ENCODE peak calls at places on chromosome 4, in five cellular contexts. One of them, this sample, is unnamed.

GRCh38 chr4:18582841-18583240 is 561.3 kb upstream of the LCORL start:
- DNase-seq in HCT116: no peak
- DNase-seq in K562: no peak
- DNase-seq in SK-N-SH: no peak
- DNase-seq in HepG2: no peak
- DNase-seq in this sample: no peak

GRCh38 chr4:156609421-156609820 is 362.2 kb downstream of the PDGFC start:
- DNase-seq in HCT116: no peak
- DNase-seq in K562: no peak
- DNase-seq in SK-N-SH: no peak
- DNase-seq in HepG2: no peak
- DNase-seq in this sample: no peak

GRCh38 chr4:92677805-92678204 is 374.0 kb downstream of the GRID2 start:
- DNase-seq in HCT116: no peak
- DNase-seq in K562: no peak
- DNase-seq in SK-N-SH: no peak
- DNase-seq in HepG2: no peak
- DNase-seq in this sample: no peak

GRCh38 chr4:172865531-172866127 is 303.0 kb upstream of the GALNT7 start:
- DNase-seq in HCT116: no peak
- DNase-seq in K562: no peak
- DNase-seq in SK-N-SH: no peak
- DNase-seq in HepG2: no peak
- DNase-seq in this sample: no peak

GRCh38 chr4:84502333-84502954 is 3.4 kb upstream of the NKX6-1 start:
- DNase-seq in HCT116: no peak
- DNase-seq in K562: no peak
- DNase-seq in SK-N-SH: no peak
- DNase-seq in HepG2: no peak
- DNase-seq in this sample: no peak

GRCh38 chr4:174422893-174423256 is 99.4 kb downstream of the HPGD start:
- DNase-seq in HCT116: no peak
- DNase-seq in K562: no peak
- DNase-seq in SK-N-SH: no peak
- DNase-seq in HepG2: no peak
- DNase-seq in this sample: no peak

GRCh38 chr4:118967393-118967792 is 78.7 kb downstream of the SYNPO2 start:
- DNase-seq in HCT116: no peak
- DNase-seq in K562: no peak
- DNase-seq in SK-N-SH: no peak
- DNase-seq in HepG2: no peak
- DNase-seq in this sample: no peak

GRCh38 chr4:8085491-8086479 is 72.8 kb downstream of the ABLIM2 start:
- DNase-seq in HCT116: no peak
- DNase-seq in K562: no peak
- DNase-seq in SK-N-SH: no peak
- DNase-seq in HepG2: peak
- DNase-seq in this sample: no peak

GRCh38 chr4:128600410-128600809 is 209.1 kb upstream of the JADE1 start:
- DNase-seq in HCT116: no peak
- DNase-seq in K562: no peak
- DNase-seq in SK-N-SH: no peak
- DNase-seq in HepG2: peak
- DNase-seq in this sample: no peak

GRCh38 chr4:163548481-163549243 is 54.2 kb downstream of the TMA16 start:
- DNase-seq in HCT116: no peak
- DNase-seq in K562: peak
- DNase-seq in SK-N-SH: peak
- DNase-seq in HepG2: peak
- DNase-seq in this sample: no peak

GRCh38 chr4:188976644-188977115 is 837.4 kb downstream of the TRIML1 start:
- DNase-seq in HCT116: no peak
- DNase-seq in K562: no peak
- DNase-seq in SK-N-SH: no peak
- DNase-seq in HepG2: no peak
- DNase-seq in this sample: no peak

GRCh38 chr4:123110685-123111084 is 188.3 kb upstream of the NUDT6 start:
- DNase-seq in HCT116: no peak
- DNase-seq in K562: no peak
- DNase-seq in SK-N-SH: no peak
- DNase-seq in HepG2: no peak
- DNase-seq in this sample: no peak

GRCh38 chr4:2796261-2797187 is 3.6 kb downstream of the SH3BP2 start:
- DNase-seq in HCT116: no peak
- DNase-seq in K562: no peak
- DNase-seq in SK-N-SH: peak
- DNase-seq in HepG2: no peak
- DNase-seq in this sample: no peak

GRCh38 chr4:189185810-189186432 is 754.8 kb upstream of the FRG1 start:
- DNase-seq in HCT116: no peak
- DNase-seq in K562: no peak
- DNase-seq in SK-N-SH: no peak
- DNase-seq in HepG2: no peak
- DNase-seq in this sample: no peak

GRCh38 chr4:37473807-37474206 is 212.4 kb downstream of the RELL1 start:
- DNase-seq in HCT116: no peak
- DNase-seq in K562: no peak
- DNase-seq in SK-N-SH: no peak
- DNase-seq in HepG2: no peak
- DNase-seq in this sample: no peak

GRCh38 chr4:186074189-186074588 is 5.2 kb downstream of the TLR3 start:
- DNase-seq in HCT116: no peak
- DNase-seq in K562: no peak
- DNase-seq in SK-N-SH: no peak
- DNase-seq in HepG2: no peak
- DNase-seq in this sample: no peak

GRCh38 chr4:94623507-94623906 is 134.2 kb upstream of the BMPR1B start:
- DNase-seq in HCT116: no peak
- DNase-seq in K562: no peak
- DNase-seq in SK-N-SH: no peak
- DNase-seq in HepG2: no peak
- DNase-seq in this sample: no peak

GRCh38 chr4:67897686-67898085 is 13.9 kb upstream of the TMPRSS11D start:
- DNase-seq in HCT116: no peak
- DNase-seq in K562: no peak
- DNase-seq in SK-N-SH: no peak
- DNase-seq in HepG2: no peak
- DNase-seq in this sample: no peak

GRCh38 chr4:128159967-128160366 is 98.9 kb downstream of the LARP1B start:
- DNase-seq in HCT116: no peak
- DNase-seq in K562: no peak
- DNase-seq in SK-N-SH: no peak
- DNase-seq in HepG2: no peak
- DNase-seq in this sample: no peak

GRCh38 chr4:17189322-17189721 is 290.9 kb upstream of the LDB2 start:
- DNase-seq in HCT116: no peak
- DNase-seq in K562: no peak
- DNase-seq in SK-N-SH: no peak
- DNase-seq in HepG2: no peak
- DNase-seq in this sample: no peak
- TF ChIP-seq ZBTB33 in HCT116: no peak
- TF ChIP-seq ZBTB33 in K562: no peak
- TF ChIP-seq ZBTB33 in SK-N-SH: no peak
- TF ChIP-seq ZBTB33 in HepG2: no peak
- TF ChIP-seq ZBTB33 in this sample: no peak

DNA sequence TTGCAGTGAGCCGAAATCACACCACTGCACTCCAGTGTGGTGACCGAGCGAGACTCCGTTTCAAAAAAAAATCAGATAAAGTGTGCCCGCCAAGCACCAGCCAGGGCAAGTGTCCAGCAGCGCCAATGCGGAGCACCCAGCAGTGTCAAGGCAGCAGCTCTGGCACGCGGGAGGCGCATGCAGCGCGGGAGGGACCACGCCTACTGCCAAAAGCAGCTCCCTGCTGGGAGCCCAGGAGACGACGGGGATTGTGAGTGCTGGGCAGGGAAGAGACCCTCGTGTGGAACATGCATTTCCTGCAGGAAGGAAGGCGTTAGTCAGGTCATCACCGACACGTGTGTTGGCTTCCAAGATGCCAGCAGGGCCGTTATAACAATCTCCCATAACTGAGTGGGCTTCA is 10.4 kb downstream of the FAM53A start:
- DNase-seq in HCT116: no peak
- DNase-seq in K562: no peak
- DNase-seq in SK-N-SH: no peak
- DNase-seq in HepG2: no peak
- DNase-seq in this sample: no peak
- TF ChIP-seq ZBTB33 in HCT116: no peak
- TF ChIP-seq ZBTB33 in K562: no peak
- TF ChIP-seq ZBTB33 in SK-N-SH: no peak
- TF ChIP-seq ZBTB33 in HepG2: no peak
- TF ChIP-seq ZBTB33 in this sample: no peak

DNA sequence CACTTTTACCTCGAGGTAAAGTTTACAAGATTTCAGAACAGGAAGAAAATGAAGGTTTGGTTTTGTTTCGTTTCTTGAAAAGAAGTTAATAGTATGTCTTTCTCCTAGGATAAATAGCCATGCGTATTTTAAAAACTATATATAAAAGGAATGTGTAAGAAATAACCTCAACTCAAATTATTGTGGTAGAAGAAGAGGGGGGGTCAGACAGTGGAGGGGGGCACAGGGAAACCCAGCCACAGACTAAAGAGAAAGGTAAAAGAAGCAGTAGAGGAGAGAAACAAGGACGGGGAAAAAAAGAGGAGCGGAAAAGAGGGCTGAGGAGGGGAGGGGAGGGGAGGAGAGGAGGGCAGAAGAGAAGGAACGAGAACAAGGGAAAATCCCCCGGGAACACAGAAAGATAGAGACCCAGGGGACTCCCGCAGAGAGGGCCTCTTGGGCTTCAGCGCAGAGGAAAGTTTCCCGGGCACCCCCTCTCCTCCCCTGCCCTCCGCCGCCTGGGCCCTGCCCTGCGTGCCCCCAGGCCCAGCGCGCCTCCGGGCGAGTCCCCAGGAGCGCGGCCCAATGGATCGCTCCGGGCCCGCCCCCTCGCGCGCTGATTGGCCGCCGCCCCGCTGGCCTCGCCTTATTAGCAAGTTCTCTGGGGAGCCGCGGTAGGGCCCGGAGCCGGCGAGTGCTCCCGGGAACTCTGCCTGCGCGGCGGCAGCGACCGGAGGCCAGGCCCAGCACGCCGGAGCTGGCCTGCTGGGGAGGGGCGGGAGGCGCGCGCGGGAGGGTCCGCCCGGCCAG is at the start of gene MSX1:
- DNase-seq in HCT116: peak
- DNase-seq in K562: peak
- DNase-seq in SK-N-SH: peak
- DNase-seq in HepG2: peak
- DNase-seq in this sample: no peak
- TF ChIP-seq ZBTB33 in HCT116: no peak
- TF ChIP-seq ZBTB33 in K562: no peak
- TF ChIP-seq ZBTB33 in SK-N-SH: no peak
- TF ChIP-seq ZBTB33 in HepG2: no peak
- TF ChIP-seq ZBTB33 in this sample: no peak

DNA sequence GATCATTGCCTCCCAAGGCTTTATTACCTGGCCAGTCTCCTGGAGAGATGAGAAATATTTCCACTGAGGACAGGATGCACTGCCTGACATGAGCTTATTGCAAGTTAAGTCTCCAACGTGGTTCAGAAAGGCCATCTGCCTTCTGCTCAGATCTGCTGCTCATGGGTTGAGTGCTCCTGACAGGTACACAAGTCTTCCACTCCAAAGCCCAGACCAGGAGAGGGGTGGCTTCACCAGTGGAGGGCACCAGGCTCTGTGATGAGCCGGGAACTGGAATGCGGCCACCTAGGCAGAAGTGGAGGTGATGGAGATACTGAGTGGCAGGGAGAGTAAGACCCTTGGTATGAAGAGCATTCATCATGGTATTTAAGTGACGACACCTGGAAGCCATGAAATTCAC is 79.5 kb upstream of the IRF2 start:
- DNase-seq in HCT116: no peak
- DNase-seq in K562: no peak
- DNase-seq in SK-N-SH: no peak
- DNase-seq in HepG2: peak
- DNase-seq in this sample: no peak
- TF ChIP-seq ZBTB33 in HCT116: no peak
- TF ChIP-seq ZBTB33 in K562: no peak
- TF ChIP-seq ZBTB33 in SK-N-SH: no peak
- TF ChIP-seq ZBTB33 in HepG2: no peak
- TF ChIP-seq ZBTB33 in this sample: no peak

GRCh38 chr4:98851806-98852205 is 77.1 kb downstream of the EIF4E start:
- DNase-seq in HCT116: no peak
- DNase-seq in K562: no peak
- DNase-seq in SK-N-SH: no peak
- DNase-seq in HepG2: no peak
- DNase-seq in this sample: no peak
- TF ChIP-seq ZBTB33 in HCT116: no peak
- TF ChIP-seq ZBTB33 in K562: no peak
- TF ChIP-seq ZBTB33 in SK-N-SH: no peak
- TF ChIP-seq ZBTB33 in HepG2: no peak
- TF ChIP-seq ZBTB33 in this sample: no peak

GRCh38 chr4:103994059-103994458 is 274.3 kb upstream of the TACR3 start:
- DNase-seq in HCT116: peak
- DNase-seq in K562: no peak
- DNase-seq in SK-N-SH: no peak
- DNase-seq in HepG2: peak
- DNase-seq in this sample: no peak

GRCh38 chr4:103996637-103997036 is 276.9 kb upstream of the TACR3 start:
- DNase-seq in HCT116: peak
- DNase-seq in K562: no peak
- DNase-seq in SK-N-SH: no peak
- DNase-seq in HepG2: peak
- DNase-seq in this sample: no peak

GRCh38 chr4:103998752-103999151 is 279.0 kb upstream of the TACR3 start:
- DNase-seq in HCT116: no peak
- DNase-seq in K562: no peak
- DNase-seq in SK-N-SH: no peak
- DNase-seq in HepG2: no peak
- DNase-seq in this sample: no peak

GRCh38 chr4:103996059-103996458 is 276.3 kb upstream of the TACR3 start:
- DNase-seq in HCT116: peak
- DNase-seq in K562: no peak
- DNase-seq in SK-N-SH: no peak
- DNase-seq in HepG2: no peak
- DNase-seq in this sample: no peak
- TF ChIP-seq ZBTB33 in HCT116: no peak
- TF ChIP-seq ZBTB33 in K562: no peak
- TF ChIP-seq ZBTB33 in SK-N-SH: no peak
- TF ChIP-seq ZBTB33 in HepG2: no peak
- TF ChIP-seq ZBTB33 in this sample: no peak

DNA sequence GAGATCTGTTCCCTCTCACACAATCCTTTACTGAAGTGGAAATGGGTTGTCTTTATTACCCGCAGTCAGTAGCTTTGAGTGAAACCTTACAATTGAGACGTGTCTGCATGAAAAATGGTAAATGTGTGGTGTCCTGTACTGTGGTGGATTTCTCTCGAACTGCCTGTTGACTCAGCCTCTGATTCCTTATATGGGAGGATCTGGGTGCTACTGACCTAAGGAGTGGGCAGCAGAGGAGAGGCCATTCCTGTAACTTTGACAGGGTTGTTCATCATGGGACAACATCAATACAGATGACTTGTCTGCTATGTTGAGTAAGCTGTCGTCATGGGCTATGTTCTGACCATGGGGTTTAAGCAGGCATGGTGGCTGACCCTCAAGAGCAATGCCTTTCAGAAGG is 159.6 kb upstream of the WDR1 start:
- DNase-seq in HCT116: no peak
- DNase-seq in K562: no peak
- DNase-seq in SK-N-SH: no peak
- DNase-seq in HepG2: no peak
- DNase-seq in this sample: no peak
- TF ChIP-seq ZBTB33 in HCT116: no peak
- TF ChIP-seq ZBTB33 in K562: no peak
- TF ChIP-seq ZBTB33 in SK-N-SH: no peak
- TF ChIP-seq ZBTB33 in HepG2: no peak
- TF ChIP-seq ZBTB33 in this sample: no peak

This sample was measured in GM12878.